ENCODE peak calls at places on chromosomes 12 and 14, in six cellular contexts. N is cardiac muscle cell, M is NB4, F is lower lobe of right lung, S is ascending aorta, L is mesothelial cell of epicardium. X is an unnamed sample.
A peak's percentile ranks its signal among the peaks of the same experiment; 100 is the strongest.

GRCh38 chr12:27505124-27505523 is 18.9 kb upstream of the PPFIBP1 start:
- DNase-seq in N (peak; percentile 58), M (no peak), F (no peak), S (no peak), L (no peak), X (no peak)

GRCh38 chr12:12510141-12510540 is 52.5 kb downstream of the DUSP16 start:
- DNase-seq in N (peak; percentile 27), M (no peak), F (no peak), S (no peak), L (no peak), X (no peak)

GRCh38 chr14:32137883-32138282 is 60.8 kb downstream of the ARHGAP5 start:
- DNase-seq in N (no peak), M (no peak), F (no peak), S (no peak), L (no peak), X (no peak)

GRCh38 chr14:31038521-31039166 is 12.5 kb upstream of the STRN3 start:
- DNase-seq in N (peak; percentile 56), M (peak; percentile 23), F (no peak), S (no peak), L (no peak), X (no peak)

GRCh38 chr14:60946773-60947172 is 34.1 kb downstream of the TRMT5 start:
- DNase-seq in N (no peak), M (no peak), F (no peak), S (no peak), L (no peak), X (no peak)

GRCh38 chr12:56040963-56041578 is 647 bp upstream of the RPS26 start:
- DNase-seq in N (no peak), M (no peak), F (no peak), S (no peak), L (peak; percentile 40), X (no peak)

GRCh38 chr12:6380141-6381121 is 3.5 kb upstream of the LTBR start:
- DNase-seq in N (peak; percentile 63), M (no peak), F (peak; percentile 52), S (no peak), L (no peak), X (no peak)

GRCh38 chr14:92688434-92689375 is 59.7 kb downstream of the LGMN start:
- DNase-seq in N (no peak), M (no peak), F (no peak), S (no peak), L (no peak), X (no peak)

GRCh38 chr14:105495990-105496830 is 5.2 kb downstream of the TEDC1 start:
- DNase-seq in N (no peak), M (no peak), F (peak; percentile 39), S (no peak), L (no peak), X (no peak)

GRCh38 chr14:76287063-76287462 is 88.9 kb upstream of the ESRRB start:
- DNase-seq in N (no peak), M (no peak), F (no peak), S (no peak), L (no peak), X (no peak)

GRCh38 chr12:24380122-24380521 is 430.7 kb upstream of the SOX5 start:
- DNase-seq in N (peak; percentile 2), M (no peak), F (no peak), S (no peak), L (no peak), X (no peak)

GRCh38 chr12:88017964-88018363 is 11.2 kb downstream of the C12orf50 start:
- DNase-seq in N (no peak), M (no peak), F (no peak), S (no peak), L (no peak), X (no peak)
- TF ChIP-seq CTCF in N (no peak), M (no peak), F (no peak), S (no peak), L (no peak), X (no peak)

GRCh38 chr12:69059465-69060457 is 126.8 kb upstream of the CPM start:
- DNase-seq in N (peak; percentile 68), M (peak; percentile 75), F (no peak), S (no peak), L (no peak), X (no peak)
- TF ChIP-seq CTCF in N (no peak), M (no peak), F (no peak), S (no peak), L (no peak), X (no peak)

GRCh38 chr14:21988413-21988812 is 314.8 kb upstream of the OR4E1 start:
- DNase-seq in N (no peak), M (no peak), F (no peak), S (no peak), L (no peak), X (no peak)

GRCh38 chr14:21989090-21989489 is 315.5 kb upstream of the OR4E1 start:
- DNase-seq in N (no peak), M (no peak), F (no peak), S (no peak), L (no peak), X (no peak)

GRCh38 chr14:21987937-21988336 is 314.3 kb upstream of the OR4E1 start:
- DNase-seq in N (peak; percentile 48), M (peak; percentile 50), F (no peak), S (no peak), L (no peak), X (no peak)

GRCh38 chr14:21991130-21991529 is 317.5 kb upstream of the OR4E1 start:
- DNase-seq in N (no peak), M (no peak), F (no peak), S (no peak), L (no peak), X (no peak)

GRCh38 chr14:21990116-21990515 is 316.5 kb upstream of the OR4E1 start:
- DNase-seq in N (peak; percentile 7), M (peak; percentile 8), F (no peak), S (no peak), L (no peak), X (no peak)
- TF ChIP-seq CTCF in N (peak; percentile 49), M (peak; percentile 24), F (peak; percentile 35), S (peak; percentile 15), L (peak; percentile 52), X (no peak)

GRCh38 chr14:24093901-24094838 is at the start of gene PCK2:
- DNase-seq in N (peak; percentile 96), M (peak; percentile 98), F (peak; percentile 98), S (peak; percentile 83), L (peak; percentile 73), X (peak; percentile 68)
- TF ChIP-seq CTCF in N (peak; percentile 12), M (no peak), F (peak; percentile 5), S (no peak), L (no peak), X (no peak)

GRCh38 chr12:124334976-124335375 is 40.1 kb downstream of the RFLNA start:
- DNase-seq in N (no peak), M (no peak), F (no peak), S (no peak), L (no peak), X (no peak)
- TF ChIP-seq CTCF in N (no peak), M (no peak), F (no peak), S (no peak), L (no peak), X (no peak)

GRCh38 chr14:59547310-59547709 is 29.3 kb downstream of the CCDC175 start:
- DNase-seq in N (no peak), M (no peak), F (no peak), S (no peak), L (no peak), X (no peak)
- TF ChIP-seq CTCF in N (no peak), M (no peak), F (no peak), S (no peak), L (no peak), X (no peak)

DNA sequence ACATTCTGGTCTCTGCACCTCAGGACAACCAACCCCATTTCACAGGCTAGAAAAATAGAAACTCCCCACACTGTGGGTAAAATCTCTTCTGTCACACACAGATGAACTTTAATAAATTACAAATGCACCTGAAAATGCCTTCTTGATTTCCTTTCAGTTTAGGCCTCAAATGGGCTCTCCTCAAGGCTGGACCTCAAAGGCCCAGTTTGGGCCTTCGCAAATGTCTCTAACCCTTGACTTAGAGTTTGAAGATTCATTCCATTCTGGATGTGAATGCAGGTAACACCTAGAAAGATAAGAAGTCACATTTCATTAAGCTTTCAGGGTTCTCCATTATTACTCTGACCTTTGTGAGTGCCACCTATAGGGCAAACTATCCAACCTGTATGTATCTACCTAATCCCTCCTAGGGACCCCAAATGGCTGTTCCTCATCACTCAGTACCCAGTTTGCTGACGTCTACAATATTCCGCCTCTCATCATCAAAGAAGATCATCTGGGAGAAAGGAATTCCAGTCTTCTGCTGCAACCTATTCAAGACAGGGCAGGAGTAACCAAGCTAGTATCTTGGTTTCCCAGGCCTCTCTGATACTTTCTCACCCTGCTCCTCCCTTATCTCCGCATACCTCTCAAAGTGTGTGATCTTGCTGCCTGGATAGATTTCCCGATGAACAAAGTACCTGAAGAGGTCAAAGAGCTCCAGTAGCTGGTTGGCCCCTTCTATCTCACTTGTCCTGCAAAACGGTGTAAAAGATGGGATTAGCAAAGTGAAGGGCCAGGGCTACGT is 771 bp upstream of the CHMP4A start:
- DNase-seq in N (no peak), M (no peak), F (no peak), S (no peak), L (no peak), X (no peak)
- TF ChIP-seq CTCF in N (no peak), M (no peak), F (no peak), S (no peak), L (no peak), X (no peak)